ENCODE peak calls at places on chromosome 1, in seven cellular contexts. J is prostate gland; S is stimulated activated CD4-positive, alpha-beta T cell treated with anti-CD3 and anti-CD28 coated beads, TNF-alpha, amount 100 ng/mL, for 24 hours; M is activated T-helper 1 cell treated with anti-CD3 and anti-CD28 coated beads, Interleukin-2, amount 50 U/mL, for 16 hours; G is anterior cingulate cortex; N is stimulated activated naive CD4-positive, alpha-beta T cell; X is nephron progenitor cell. K is an unnamed sample.

GRCh38 chr1:82452096-82452495 is 651.4 kb downstream of the ADGRL2 start:
- DNase-seq in J (no peak), S (no peak), M (no peak), G (no peak), N (no peak), X (no peak), K (no peak)

GRCh38 chr1:20663365-20663764 is 2.2 kb upstream of the DDOST start:
- DNase-seq in J (no peak), S (no peak), M (no peak), G (no peak), N (no peak), X (no peak), K (no peak)

GRCh38 chr1:243525085-243525487 is 269.2 kb downstream of the SDCCAG8 start:
- DNase-seq in J (no peak), S (no peak), M (no peak), G (no peak), N (no peak), X (no peak), K (no peak)

GRCh38 chr1:77888071-77888428 is 374 bp upstream of the NEXN start:
- DNase-seq in J (no peak), S (no peak), M (no peak), G (peak), N (no peak), X (no peak), K (peak)

GRCh38 chr1:202069670-202070069 is 53.0 kb upstream of the GPR37L1 start:
- DNase-seq in J (no peak), S (no peak), M (no peak), G (no peak), N (no peak), X (no peak), K (no peak)

GRCh38 chr1:37655274-37655673 is 20.6 kb upstream of the RSPO1 start:
- DNase-seq in J (no peak), S (no peak), M (no peak), G (no peak), N (no peak), X (no peak), K (no peak)

GRCh38 chr1:204751883-204752687 is 66.5 kb upstream of the LRRN2 start:
- DNase-seq in J (no peak), S (no peak), M (no peak), G (peak), N (no peak), X (peak), K (peak)

GRCh38 chr1:26278835-26279597 is 870 bp upstream of the SH3BGRL3 start:
- DNase-seq in J (peak), S (no peak), M (no peak), G (no peak), N (no peak), X (peak), K (peak)

GRCh38 chr1:63691672-63692425 is 82.0 kb upstream of the ROR1 start:
- DNase-seq in J (peak), S (no peak), M (no peak), G (no peak), N (peak), X (peak), K (peak)

GRCh38 chr1:225412301-225412700 is 15.5 kb downstream of the LBR start:
- DNase-seq in J (no peak), S (no peak), M (no peak), G (no peak), N (no peak), X (no peak), K (no peak)

GRCh38 chr1:49297783-49298182 is 521.1 kb upstream of the BEND5 start:
- DNase-seq in J (peak), S (no peak), M (no peak), G (no peak), N (no peak), X (no peak), K (no peak)

GRCh38 chr1:234499119-234500039 is 20.4 kb upstream of the TARBP1 start:
- DNase-seq in J (peak), S (peak), M (peak), G (peak), N (peak), X (peak), K (peak)

GRCh38 chr1:154755858-154756730 is 114.0 kb downstream of the KCNN3 start:
- DNase-seq in J (no peak), S (no peak), M (no peak), G (no peak), N (no peak), X (no peak), K (no peak)

GRCh38 chr1:1907098-1907736 is 7.8 kb upstream of the CALML6 start:
- DNase-seq in J (no peak), S (no peak), M (no peak), G (no peak), N (no peak), X (no peak), K (peak)

GRCh38 chr1:227919916-227920315 is 27.8 kb downstream of the WNT9A start:
- DNase-seq in J (no peak), S (no peak), M (no peak), G (no peak), N (no peak), X (peak), K (no peak)

GRCh38 chr1:76425843-76426145 is 351.2 kb downstream of the ST6GALNAC3 start:
- DNase-seq in J (no peak), S (no peak), M (no peak), G (no peak), N (no peak), X (no peak), K (no peak)

GRCh38 chr1:84603941-84604830 is 29.9 kb upstream of the CTBS start:
- DNase-seq in J (peak), S (no peak), M (no peak), G (no peak), N (no peak), X (no peak), K (peak)

GRCh38 chr1:43716559-43717281 is 9.4 kb downstream of the ST3GAL3 start:
- DNase-seq in J (no peak), S (no peak), M (no peak), G (no peak), N (no peak), X (no peak), K (no peak)

GRCh38 chr1:175208773-175209492 is 16.4 kb upstream of the KIAA0040 start:
- DNase-seq in J (no peak), S (no peak), M (peak), G (no peak), N (peak), X (no peak), K (no peak)

GRCh38 chr1:167862432-167863076 is 51.4 kb downstream of the ADCY10 start:
- DNase-seq in J (no peak), S (no peak), M (no peak), G (no peak), N (no peak), X (no peak), K (no peak)

GRCh38 chr1:197599789-197600188 is 175.5 kb downstream of the DENND1B start:
- DNase-seq in J (no peak), S (no peak), M (no peak), G (no peak), N (no peak), X (no peak), K (no peak)

GRCh38 chr1:205477121-205477758 is 21.4 kb upstream of the BLACAT1 start:
- DNase-seq in J (no peak), S (no peak), M (no peak), G (no peak), N (no peak), X (no peak), K (no peak)

GRCh38 chr1:91278754-91279153 is 125.9 kb downstream of the HFM1 start:
- DNase-seq in J (no peak), S (no peak), M (no peak), G (no peak), N (no peak), X (no peak), K (peak)

GRCh38 chr1:178501705-178502329 is 5.1 kb upstream of the CLEC20A start:
- DNase-seq in J (peak), S (peak), M (no peak), G (peak), N (peak), X (peak), K (peak)

GRCh38 chr1:80218112-80218511 is 1211.6 kb upstream of the ADGRL4 start:
- DNase-seq in J (no peak), S (no peak), M (no peak), G (no peak), N (no peak), X (peak), K (peak)

GRCh38 chr1:195251900-195252299 is 1356.3 kb downstream of the KCNT2 start:
- DNase-seq in J (no peak), S (no peak), M (no peak), G (no peak), N (no peak), X (no peak), K (no peak)

GRCh38 chr1:64976361-64976760 is 10.0 kb upstream of the JAK1 start:
- DNase-seq in J (no peak), S (no peak), M (no peak), G (no peak), N (no peak), X (no peak), K (no peak)

GRCh38 chr1:206581571-206581981 is 30.7 kb downstream of the EIF2D start:
- DNase-seq in J (no peak), S (no peak), M (no peak), G (no peak), N (peak), X (no peak), K (no peak)